ENCODE peak calls at places on chromosome 18, in eight cellular contexts. Z is neural crest cell, T is HT1080, G is keratinocyte, R is ACHN, I is HS-5, V is cardiac muscle cell, Y is amygdala. S is an unnamed sample.

GRCh38 chr18:23266717-23267446 is 131.6 kb downstream of the CABLES1 start:
- DNase-seq in Z (no peak), Y (no peak), G (no peak), I (no peak), V (no peak), T (no peak), R (no peak), S (no peak)

GRCh38 chr18:75638223-75638596 is 210.7 kb upstream of the SMIM21 start:
- DNase-seq in R (no peak), T (no peak), V (peak; percentile 78), Z (no peak), G (no peak), Y (no peak), I (no peak), S (no peak)

GRCh38 chr18:31565782-31566512 is 25.7 kb upstream of the TTR start:
- DNase-seq in T (no peak), Z (no peak), Y (no peak), V (no peak), R (no peak), I (no peak), G (no peak), S (no peak)

GRCh38 chr18:55003695-55004094 is 44.4 kb upstream of the CCDC68 start:
- DNase-seq in Y (no peak), T (no peak), Z (no peak), R (no peak), I (no peak), V (no peak), G (no peak), S (no peak)

GRCh38 chr18:22936515-22936914 is 3.4 kb downstream of the RBBP8 start:
- DNase-seq in T (no peak), Y (no peak), I (no peak), G (no peak), V (no peak), R (no peak), Z (no peak), S (no peak)

GRCh38 chr18:58567453-58568196 is 61.3 kb downstream of the ALPK2 start:
- DNase-seq in R (peak; percentile 69), I (peak; percentile 86), Z (no peak), Y (no peak), G (peak; percentile 97), V (peak; percentile 82), T (peak; percentile 65), S (peak; percentile 75)

GRCh38 chr18:23115683-23116096 is 19.6 kb upstream of the CABLES1 start:
- DNase-seq in I (peak; percentile 92), V (peak; percentile 86), Y (no peak), R (peak; percentile 94), T (peak; percentile 93), Z (no peak), G (peak; percentile 78), S (peak; percentile 98)

GRCh38 chr18:46481048-46481846 is 175.8 kb downstream of the LOXHD1 start:
- DNase-seq in G (no peak), I (no peak), T (peak; percentile 23), R (peak; percentile 40), Z (peak; percentile 72), Y (no peak), V (peak; percentile 58), S (no peak)

GRCh38 chr18:55489034-55489741 is 98.8 kb downstream of the TCF4 start:
- DNase-seq in V (no peak), T (no peak), Z (no peak), Y (no peak), I (no peak), G (no peak), R (no peak), S (no peak)

S was measured in kidney epithelial cell.